ENCODE peak calls at places on chromosomes 1 and 21, in nine cellular contexts. S, T, K, Q, B, W, F, U and V are unnamed samples.

GRCh38 chr1:1069061-1069710 is 4.9 kb downstream of the RNF223 start:
- DNase-seq in W (no peak), T (peak; percentile 69), U (peak; percentile 91), S (peak; percentile 97), K (peak; percentile 55), Q (peak; percentile 90), F (peak; percentile 55), B (no peak), V (peak; percentile 58)

GRCh38 chr1:208312706-208313105 is 68.5 kb upstream of the PLXNA2 start:
- DNase-seq in F (no peak), U (no peak), T (peak; percentile 17), S (no peak), B (no peak), W (no peak), Q (no peak), K (no peak), V (no peak)

GRCh38 chr21:27841084-27841483 is 874.2 kb upstream of the ADAMTS5 start:
- DNase-seq in T (no peak), F (no peak), K (no peak), Q (no peak), S (no peak), U (no peak), W (no peak), B (no peak), V (no peak)

GRCh38 chr1:61782771-61783170 is 40.5 kb downstream of the PATJ start:
- DNase-seq in W (no peak), K (no peak), U (no peak), S (peak; percentile 11), T (no peak), Q (no peak), B (no peak), F (no peak), V (peak; percentile 64)

GRCh38 chr1:34984435-34985062 is 598 bp downstream of the TMEM35B start:
- DNase-seq in S (peak; percentile 72), T (peak; percentile 27), W (no peak), U (peak; percentile 75), K (peak; percentile 50), F (no peak), B (no peak), Q (peak; percentile 43), V (no peak)

GRCh38 chr1:156489166-156489934 is 11.2 kb downstream of the MEF2D start:
- DNase-seq in U (no peak), Q (no peak), T (no peak), B (no peak), K (no peak), S (peak; percentile 63), F (no peak), W (no peak), V (peak; percentile 78)

GRCh38 chr1:10374442-10374860 is 24.4 kb upstream of the PGD start:
- DNase-seq in U (no peak), S (no peak), F (no peak), Q (no peak), K (peak; percentile 35), W (no peak), T (no peak), B (no peak), V (no peak)

GRCh38 chr1:17377325-17377953 is 5.4 kb downstream of the PADI6 start:
- DNase-seq in F (no peak), B (no peak), W (no peak), K (no peak), T (peak; percentile 11), S (no peak), Q (no peak), U (no peak), V (no peak)

GRCh38 chr1:233328661-233329498 is 1.4 kb downstream of the MAP3K21 start:
- DNase-seq in K (peak; percentile 2), F (no peak), B (no peak), T (peak; percentile 14), Q (peak; percentile 52), W (no peak), U (peak; percentile 72), S (no peak), V (peak; percentile 42)

GRCh38 chr1:162822391-162823200 is 32.1 kb downstream of the HSD17B7 start:
- DNase-seq in K (no peak), Q (no peak), B (no peak), W (no peak), U (no peak), T (no peak), S (no peak), F (no peak), V (no peak)

GRCh38 chr1:21261551-21262281 is 28.5 kb downstream of the ECE1 start:
- DNase-seq in U (no peak), W (peak; percentile 89), K (peak; percentile 91), T (peak; percentile 77), B (peak; percentile 77), Q (peak; percentile 47), S (peak; percentile 82), F (no peak), V (no peak)

GRCh38 chr21:42141643-42142042 is 70.5 kb downstream of the UMODL1 start:
- DNase-seq in S (no peak), U (no peak), F (no peak), Q (no peak), K (no peak), B (no peak), W (no peak), T (no peak), V (no peak)

DNA sequence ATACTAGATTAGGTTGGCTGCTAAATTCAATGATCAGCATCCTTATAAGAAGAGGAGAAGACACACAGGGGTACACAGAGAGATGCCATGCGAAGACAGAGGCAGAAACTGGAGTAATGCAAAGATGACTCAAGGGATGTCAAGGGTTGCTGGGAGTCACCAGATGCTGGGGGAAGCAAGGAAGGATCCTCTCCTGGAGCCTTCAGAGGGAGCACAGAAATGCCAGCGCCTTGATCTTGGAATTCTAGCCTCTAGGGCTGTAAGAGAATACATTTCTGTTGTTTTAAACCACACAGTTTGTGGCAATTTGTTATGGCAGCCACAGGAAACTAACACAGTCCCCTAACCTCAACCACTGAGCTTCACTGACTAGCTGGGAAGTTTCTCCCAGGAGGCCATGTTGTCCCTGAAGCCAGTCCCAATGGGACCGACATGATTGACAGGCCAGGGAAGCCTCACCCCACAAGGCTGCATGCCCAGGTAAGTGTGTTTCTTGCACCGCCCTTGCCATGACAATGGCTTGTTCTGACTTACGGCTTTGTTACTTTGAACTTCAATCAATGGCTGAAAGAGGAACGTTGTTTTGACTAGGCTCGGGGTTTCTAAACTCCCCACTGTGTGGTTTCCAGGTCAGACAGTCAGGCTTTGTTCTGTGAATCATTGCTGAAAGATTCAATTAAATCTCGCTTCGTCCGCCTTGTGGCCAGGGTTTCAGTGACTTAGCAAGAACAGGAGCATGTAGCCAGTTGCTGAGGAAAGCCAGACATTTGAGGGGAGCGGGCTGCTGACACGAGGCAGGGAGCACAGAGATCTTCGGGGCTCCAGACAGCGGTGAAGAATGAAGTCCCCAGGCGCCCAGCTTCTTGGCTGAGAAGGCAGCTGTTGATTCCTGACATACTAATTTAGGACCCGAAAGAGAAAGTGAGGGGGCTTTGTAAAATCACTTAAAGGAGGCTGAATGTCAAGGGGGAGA is 62.3 kb downstream of the RUNX1 start:
- DNase-seq in F (peak; percentile 84), K (peak; percentile 76), S (no peak), W (no peak), Q (no peak), B (no peak), U (no peak), T (peak; percentile 95), V (peak; percentile 46)
- TF ChIP-seq CTCF in F (no peak), K (peak; percentile 18), S (no peak), W (peak; percentile 3), Q (no peak), B (peak; percentile 25), U (no peak), T (no peak), V (no peak)

GRCh38 chr1:55286851-55287602 is 71.9 kb upstream of the USP24 start:
- DNase-seq in K (peak; percentile 34), S (no peak), F (no peak), Q (no peak), B (no peak), U (no peak), W (no peak), T (no peak), V (no peak)

GRCh38 chr1:55288245-55288644 is 73.1 kb upstream of the USP24 start:
- DNase-seq in U (no peak), Q (no peak), F (no peak), W (no peak), T (no peak), K (no peak), S (no peak), B (no peak), V (peak; percentile 63)

GRCh38 chr1:55289042-55289441 is 73.9 kb upstream of the USP24 start:
- DNase-seq in T (no peak), W (no peak), K (no peak), Q (no peak), F (no peak), U (no peak), B (no peak), S (no peak), V (no peak)

GRCh38 chr1:55289614-55290013 is 74.5 kb upstream of the USP24 start:
- DNase-seq in Q (no peak), B (no peak), S (no peak), U (no peak), W (no peak), F (no peak), K (no peak), T (no peak), V (no peak)

DNA sequence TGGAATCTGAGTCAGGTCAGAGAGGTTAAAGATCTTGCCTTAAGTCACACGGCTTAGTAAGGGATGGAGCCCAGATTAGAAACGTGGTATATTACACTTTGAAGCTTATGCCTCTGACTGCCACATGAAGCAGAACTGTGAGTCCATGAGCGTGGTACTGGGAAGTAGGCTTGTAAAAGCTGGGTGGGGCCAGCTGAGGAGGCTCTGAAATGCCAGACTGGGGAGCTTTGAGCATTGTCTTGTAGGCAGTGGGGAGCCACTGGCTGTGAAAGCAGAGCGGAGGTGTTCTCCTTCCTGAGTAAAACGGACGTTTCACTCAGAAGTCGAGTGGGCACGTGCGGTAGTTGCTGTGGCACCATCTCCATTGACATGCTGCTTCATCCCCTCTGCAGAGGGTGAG is 72.6 kb upstream of the USP24 start:
- DNase-seq in B (no peak), K (no peak), T (no peak), F (no peak), W (no peak), U (no peak), S (no peak), Q (no peak), V (no peak)
- H3K4me3 ChIP-seq in B (no peak overlapping the region), K (no peak overlapping the region), T (no peak overlapping the region), F (no peak overlapping the region), W (no peak overlapping the region), U (no peak overlapping the region), S (no peak overlapping the region), Q (no peak overlapping the region), V (no peak overlapping the region)

DNA sequence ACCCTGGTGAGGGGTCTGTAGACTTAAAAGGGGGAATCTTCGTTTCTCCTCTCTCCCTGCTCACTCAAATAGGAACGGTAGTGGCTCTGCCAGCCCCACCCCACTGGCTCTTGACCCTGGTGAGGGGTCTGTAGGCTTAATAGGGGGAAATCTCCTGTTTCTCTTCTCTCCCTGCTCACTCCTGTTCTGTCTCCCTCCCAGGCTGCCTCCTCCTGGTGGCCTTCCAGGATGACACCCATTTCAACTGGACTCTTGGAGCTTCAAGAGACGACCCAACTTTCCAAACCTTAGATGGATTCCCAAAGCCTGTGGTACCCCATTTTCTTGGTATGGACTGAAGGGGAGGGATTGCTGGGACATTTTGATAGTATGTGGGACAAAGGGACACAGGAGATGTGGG is 1.4 kb upstream of the EPHB2 start:
- DNase-seq in S (no peak), B (no peak), Q (no peak), T (no peak), U (no peak), F (no peak), W (no peak), K (no peak), V (no peak)
- TF ChIP-seq CTCF in S (peak; percentile 17), B (peak; percentile 45), Q (peak; percentile 18), T (peak; percentile 15), U (peak; percentile 17), F (peak; percentile 17), W (peak; percentile 54), K (peak; percentile 28), V (peak; percentile 9)

GRCh38 chr1:234532511-234532922 is 53.5 kb upstream of the TARBP1 start:
- DNase-seq in T (no peak), B (no peak), W (no peak), Q (peak; percentile 48), U (no peak), K (peak; percentile 53), F (no peak), S (no peak), V (no peak)
- H3K4me3 ChIP-seq in T (no peak overlapping the region), B (no peak overlapping the region), W (no peak overlapping the region), Q (no peak overlapping the region), U (no peak overlapping the region), K (no peak overlapping the region), F (no peak overlapping the region), S (no peak overlapping the region), V (no peak overlapping the region)